ENCODE peak calls at places on chromosome 3, in ten cellular contexts. T is lung microvascular endothelial cell; W is brain microvascular endothelial cell; A is effector CD4-positive, alpha-beta T cell; F is ovary; J is HTR-8/SVneo; Q is activated CD8-positive, alpha-beta memory T cell treated with anti-CD3 and anti-CD28 coated beads for 48 hours; D is left ventricle myocardium inferior; V is stimulated activated CD4-positive, alpha-beta T cell treated with anti-CD3 and anti-CD28 coated beads, Interleukin-4, amount 100 ng/mL, for 1 hour; K is stimulated activated CD8-positive, alpha-beta memory T cell treated with anti-CD3 and anti-CD28 coated beads, Interleukin-4, amount 100 ng/mL, for 48 hours. O is an unnamed sample.

GRCh38 chr3:107216711-107217110 is 160.5 kb upstream of the CCDC54 start:
- DNase-seq in D (no peak), J (no peak), W (peak; percentile 96), F (peak; percentile 56), A (no peak), K (no peak), Q (no peak), V (no peak), T (no peak), O (no peak)

GRCh38 chr3:114558271-114558670 is 264.4 kb downstream of the TIGIT start:
- DNase-seq in T (peak; percentile 78), W (no peak), A (no peak), V (no peak), Q (no peak), K (no peak), J (no peak), D (no peak), F (no peak), O (no peak)

GRCh38 chr3:143332046-143332445 is 212.5 kb downstream of the CHST2 start:
- DNase-seq in Q (no peak), J (no peak), T (no peak), F (no peak), D (no peak), A (no peak), V (no peak), W (no peak), K (no peak), O (no peak)

GRCh38 chr3:62589078-62589477 is 215.7 kb upstream of the FEZF2 start:
- DNase-seq in A (no peak), W (no peak), K (no peak), J (no peak), V (no peak), D (no peak), Q (no peak), T (peak; percentile 45), F (no peak), O (no peak)

GRCh38 chr3:123632161-123632655 is 47.4 kb upstream of the HACD2 start:
- DNase-seq in D (no peak), V (no peak), J (no peak), A (no peak), W (no peak), Q (no peak), F (peak; percentile 89), K (no peak), T (no peak), O (no peak)

GRCh38 chr3:165549665-165550064 is 287.6 kb downstream of the BCHE start:
- DNase-seq in A (no peak), K (no peak), V (no peak), J (no peak), F (no peak), W (no peak), D (no peak), T (no peak), Q (no peak), O (no peak)

GRCh38 chr3:12638105-12638504 is 25.8 kb downstream of the RAF1 start:
- DNase-seq in D (no peak), V (no peak), T (no peak), J (no peak), Q (no peak), K (no peak), A (no peak), W (no peak), F (no peak), O (no peak)

GRCh38 chr3:94928921-94929320 is 866.1 kb downstream of the NSUN3 start:
- DNase-seq in D (no peak), A (no peak), F (no peak), J (peak; percentile 33), Q (no peak), K (no peak), T (no peak), W (peak; percentile 25), V (no peak), O (no peak)

GRCh38 chr3:98901032-98901464 is 447 bp downstream of the DCBLD2 start:
- DNase-seq in J (no peak), Q (no peak), F (peak; percentile 72), T (peak; percentile 64), D (peak; percentile 49), W (peak; percentile 48), V (peak; percentile 11), A (no peak), K (peak; percentile 27), O (peak; percentile 68)

GRCh38 chr3:12444582-12445468 is 39.5 kb upstream of the TSEN2 start:
- DNase-seq in K (no peak), A (no peak), T (no peak), W (peak; percentile 19), Q (no peak), F (no peak), D (no peak), V (no peak), J (peak; percentile 67), O (no peak)

GRCh38 chr3:4582634-4583033 is 89.5 kb downstream of the ITPR1 start:
- DNase-seq in K (no peak), W (peak; percentile 28), J (no peak), F (no peak), Q (no peak), V (no peak), A (no peak), D (no peak), T (peak; percentile 14), O (no peak)

GRCh38 chr3:71260782-71261181 is 322.7 kb downstream of the FOXP1 start:
- DNase-seq in T (no peak), W (no peak), Q (no peak), J (no peak), D (no peak), K (no peak), A (no peak), V (no peak), F (no peak), O (no peak)

GRCh38 chr3:53142986-53143385 is 12.8 kb upstream of the RFT1 start:
- DNase-seq in D (no peak), T (no peak), Q (no peak), W (no peak), J (no peak), A (no peak), V (no peak), F (no peak), K (no peak), O (no peak)

GRCh38 chr3:102415553-102415952 is 19.3 kb upstream of the ZPLD1 start:
- DNase-seq in F (no peak), K (no peak), W (no peak), T (no peak), A (no peak), Q (no peak), J (no peak), D (no peak), V (no peak), O (no peak)

GRCh38 chr3:81406318-81406717 is 355.1 kb downstream of the GBE1 start:
- DNase-seq in V (no peak), T (no peak), K (no peak), A (no peak), Q (no peak), F (no peak), D (no peak), J (no peak), W (no peak), O (no peak)

GRCh38 chr3:191330309-191330712 is at the start of gene UTS2B:
- DNase-seq in V (no peak), Q (no peak), D (no peak), W (peak; percentile 73), F (no peak), K (no peak), A (no peak), T (peak; percentile 73), J (peak; percentile 27), O (no peak)

GRCh38 chr3:61589856-61590255 is 28.5 kb downstream of the PTPRG start:
- DNase-seq in T (peak; percentile 53), D (no peak), K (no peak), F (no peak), V (no peak), Q (no peak), W (peak; percentile 75), A (no peak), J (peak; percentile 13), O (no peak)

GRCh38 chr3:14925729-14926591 is 21.4 kb upstream of the NR2C2 start:
- DNase-seq in D (no peak), J (peak; percentile 67), T (peak; percentile 59), F (no peak), A (no peak), W (peak; percentile 56), Q (no peak), V (no peak), K (peak; percentile 34), O (no peak)

GRCh38 chr3:137906985-137907649 is 102.8 kb upstream of the CLDN18 start:
- DNase-seq in V (no peak), D (no peak), T (no peak), W (no peak), Q (no peak), F (no peak), A (no peak), J (no peak), K (no peak), O (no peak)

GRCh38 chr3:5226783-5227182 is 39.3 kb downstream of the EDEM1 start:
- DNase-seq in A (no peak), W (no peak), V (no peak), K (no peak), J (peak; percentile 24), D (no peak), T (peak; percentile 43), F (no peak), Q (no peak), O (no peak)

GRCh38 chr3:4426782-4427344 is 40.2 kb downstream of the SUMF1 start:
- DNase-seq in W (peak; percentile 93), J (peak; percentile 28), A (no peak), K (no peak), V (no peak), F (no peak), T (peak; percentile 84), Q (no peak), D (no peak), O (no peak)

GRCh38 chr3:126604691-126605090 is 46.0 kb upstream of the C3orf22 start:
- DNase-seq in A (no peak), D (no peak), K (no peak), F (no peak), V (no peak), T (no peak), J (no peak), Q (no peak), W (no peak), O (no peak)

GRCh38 chr3:170469151-170470062 is 50.7 kb downstream of the CLDN11 start:
- DNase-seq in D (no peak), V (no peak), A (no peak), T (no peak), F (no peak), Q (no peak), K (no peak), J (no peak), W (no peak), O (no peak)

GRCh38 chr3:157347577-157348303 is 88.9 kb upstream of the PTX3 start:
- DNase-seq in Q (no peak), D (no peak), A (no peak), K (no peak), W (no peak), V (no peak), F (no peak), T (no peak), J (no peak), O (no peak)

GRCh38 chr3:162489853-162490252 is 993.2 kb downstream of the OTOL1 start:
- DNase-seq in F (no peak), J (no peak), A (no peak), T (no peak), V (no peak), Q (no peak), W (no peak), D (no peak), K (no peak), O (no peak)

O was measured in right atrium auricular region.